ENCODE peak calls at places on chromosome 16, in six cellular contexts. N is NCI-H345; L is effector CD4-positive, alpha-beta T cell; Z is NCI-H774; X is PC-9; Q is AG09319. W is an unnamed sample.

GRCh38 chr16:88763502-88764053 is 21.4 kb downstream of the PIEZO1 start:
- DNase-seq in Q (no peak), X (peak), N (no peak), L (no peak), Z (no peak), W (no peak)

GRCh38 chr16:70693231-70693671 is 7.4 kb upstream of the MTSS2 start:
- DNase-seq in N (no peak), Q (no peak), L (no peak), Z (no peak), X (no peak), W (no peak)

GRCh38 chr16:9528680-9529079 is 437.2 kb downstream of the HAPSTR1 start:
- DNase-seq in X (no peak), N (no peak), Q (no peak), L (no peak), Z (no peak), W (no peak)

GRCh38 chr16:1309888-1310831 is 724 bp downstream of the UBE2I start:
- DNase-seq in X (no peak), L (peak), N (no peak), Q (no peak), Z (no peak), W (peak)

GRCh38 chr16:81940781-81941560 is 70.3 kb downstream of the SDR42E1 start:
- DNase-seq in X (peak), N (peak), Z (no peak), L (no peak), Q (peak), W (no peak)

GRCh38 chr16:5621826-5622225 is 524.2 kb upstream of the EEF2KMT start:
- DNase-seq in Q (no peak), L (no peak), Z (no peak), X (no peak), N (no peak), W (no peak)

GRCh38 chr16:48126801-48127644 is 28.8 kb downstream of the ABCC12 start:
- DNase-seq in X (peak), Q (peak), N (peak), Z (peak), L (no peak), W (no peak)

GRCh38 chr16:49918257-49918656 is 62.3 kb upstream of the ZNF423 start:
- DNase-seq in N (no peak), L (no peak), X (no peak), Z (no peak), Q (no peak), W (no peak)

GRCh38 chr16:17930280-17930679 is 406.3 kb downstream of the NPIPA8 start:
- DNase-seq in X (no peak), Q (no peak), N (no peak), L (no peak), Z (no peak), W (no peak)

W was measured in T follicular helper cell.